ENCODE peak calls at places on chromosomes 16 and 17, in five cellular contexts. P is tibial nerve, C is stomach, R is K562, H is A549. N is an unnamed sample.

GRCh38 chr17:70070297-70071027 is 4.6 kb upstream of the KCNJ16 start:
- DNase-seq in H (no peak), R (no peak), P (no peak), C (no peak), N (no peak)

GRCh38 chr17:12522336-12522735 is 143.4 kb upstream of the MYOCD start:
- DNase-seq in C (no peak), R (no peak), H (peak), P (no peak), N (no peak)

GRCh38 chr16:3492356-3492755 is 2.9 kb downstream of the C16orf90 start:
- DNase-seq in C (no peak), P (no peak), H (no peak), R (no peak), N (peak)

GRCh38 chr17:79294459-79295071 is 219.9 kb downstream of the ENGASE start:
- DNase-seq in H (peak), P (peak), C (peak), R (peak), N (no peak)

GRCh38 chr16:88325976-88326375 is 56.8 kb upstream of the ZNF469 start:
- DNase-seq in C (no peak), P (no peak), R (no peak), H (no peak), N (no peak)

GRCh38 chr16:3057181-3058166 is 8.0 kb upstream of the IL32 start:
- DNase-seq in C (no peak), H (no peak), P (no peak), R (no peak), N (no peak)

GRCh38 chr17:36027776-36028175 is 10.0 kb upstream of the CCL23 start:
- DNase-seq in C (no peak), H (no peak), P (no peak), R (no peak), N (no peak)

GRCh38 chr16:51404386-51404785 is 253.3 kb upstream of the SALL1 start:
- DNase-seq in H (no peak), R (no peak), P (no peak), C (no peak), N (no peak)

GRCh38 chr16:20938426-20938825 is 37.9 kb downstream of the LYRM1 start:
- DNase-seq in C (no peak), P (no peak), R (no peak), H (no peak), N (no peak)

GRCh38 chr17:45123930-45124796 is 8.2 kb downstream of the PLCD3 start:
- DNase-seq in C (peak), P (no peak), H (peak), R (peak), N (no peak)

GRCh38 chr16:81071816-81072215 is 5.2 kb downstream of the C16orf46 start:
- DNase-seq in P (no peak), R (peak), H (peak), C (no peak), N (no peak)

GRCh38 chr17:81422776-81423697 is 27.8 kb downstream of the BAHCC1 start:
- DNase-seq in C (peak), P (peak), R (no peak), H (peak), N (peak)

GRCh38 chr17:3827124-3827773 is 18.8 kb downstream of the NCBP3 start:
- DNase-seq in C (peak), P (peak), H (peak), R (peak), N (no peak)

GRCh38 chr16:60142991-60143705 is 1409.0 kb upstream of the GOT2 start:
- DNase-seq in R (no peak), C (no peak), P (no peak), H (no peak), N (no peak)

GRCh38 chr17:75288784-75289121 is 480 bp downstream of the SLC25A19 start:
- DNase-seq in C (peak), P (no peak), H (no peak), R (peak), N (no peak)

GRCh38 chr17:59893617-59894100 is 738 bp downstream of the RPS6KB1 start:
- DNase-seq in P (no peak), C (no peak), H (peak), R (peak), N (no peak)

GRCh38 chr16:24488045-24488444 is 51.3 kb upstream of the RBBP6 start:
- DNase-seq in R (no peak), C (no peak), H (no peak), P (no peak), N (no peak)

GRCh38 chr16:54694651-54695050 is 236.0 kb upstream of the IRX5 start:
- DNase-seq in R (no peak), C (no peak), H (no peak), P (no peak), N (no peak)

GRCh38 chr16:60655514-60656153 is 1380.6 kb downstream of the CDH8 start:
- DNase-seq in P (no peak), H (no peak), R (no peak), C (no peak), N (no peak)

GRCh38 chr17:63479495-63480184 is 2.8 kb downstream of the ACE start:
- DNase-seq in R (no peak), H (no peak), P (no peak), C (no peak), N (peak)

GRCh38 chr17:61240851-61241468 is 158.7 kb upstream of the TBX2 start:
- DNase-seq in H (no peak), R (no peak), P (no peak), C (no peak), N (no peak)

GRCh38 chr17:49762148-49762941 is 1.6 kb downstream of the FAM117A start:
- DNase-seq in P (no peak), R (no peak), C (no peak), H (no peak), N (no peak)

GRCh38 chr17:49766918-49767530 is 3.1 kb upstream of the FAM117A start:
- DNase-seq in P (no peak), R (no peak), C (no peak), H (no peak), N (no peak)

GRCh38 chr17:49764559-49765180 is 739 bp upstream of the FAM117A start:
- DNase-seq in C (no peak), H (no peak), R (no peak), P (no peak), N (no peak)

GRCh38 chr17:49760909-49761558 is 2.9 kb downstream of the FAM117A start:
- DNase-seq in C (no peak), R (peak), H (no peak), P (no peak), N (no peak)

GRCh38 chr17:49763735-49764558 is at the start of gene FAM117A:
- DNase-seq in C (peak), R (peak), H (peak), P (peak), N (peak)
- TF ChIP-seq POLR2A in C (no peak), R (peak), H (peak), P (peak), N (no peak)

GRCh38 chr16:89892055-89892630 is 18.8 kb downstream of the TCF25 start:
- DNase-seq in C (no peak), P (no peak), H (no peak), R (no peak), N (no peak)
- TF ChIP-seq CTCF in C (no peak), P (no peak), H (no peak), R (no peak), N (no peak)

DNA sequence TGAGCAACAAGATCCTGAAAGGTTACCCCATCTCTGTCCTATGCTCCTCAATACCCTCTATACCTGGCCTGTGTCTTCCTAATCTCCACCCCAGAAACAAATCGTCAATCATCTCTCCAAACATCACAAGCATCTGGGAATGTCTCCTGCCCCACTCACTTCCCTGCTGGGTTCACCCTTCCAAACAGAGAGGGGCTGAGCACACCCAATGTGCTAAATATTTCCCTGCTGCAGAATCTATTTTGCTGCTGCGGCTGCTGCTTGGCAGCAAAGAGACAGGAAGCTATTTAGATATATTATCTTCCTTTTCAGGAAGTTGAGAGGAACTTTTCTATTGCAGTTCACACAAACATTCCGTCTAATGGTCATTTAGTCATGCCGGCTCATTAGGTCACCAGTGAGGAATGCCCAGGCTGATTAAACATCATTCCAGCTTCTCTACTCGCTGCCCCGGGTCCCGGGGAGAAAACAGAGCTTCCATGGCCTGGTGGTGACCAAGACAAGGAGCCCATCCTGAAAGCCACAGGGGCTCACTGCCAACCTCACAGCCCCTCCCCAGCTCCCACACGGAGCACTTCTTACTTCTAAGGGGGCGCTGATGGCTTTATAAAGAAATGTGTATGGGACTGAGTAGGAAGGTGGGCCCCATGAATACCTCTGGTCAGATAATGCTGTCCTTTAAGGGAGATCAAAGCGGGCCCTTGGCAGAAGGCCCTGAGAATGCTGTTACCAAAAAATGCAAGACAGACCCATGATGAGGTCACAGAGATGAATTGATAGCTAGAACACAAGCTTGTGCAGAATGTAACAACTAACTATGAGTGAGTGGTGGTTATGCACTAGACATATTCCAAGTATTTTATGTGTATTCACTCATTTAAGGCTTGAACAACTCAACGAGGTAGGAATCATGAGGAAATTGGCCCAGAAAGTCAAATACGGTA is 218.3 kb downstream of the SOX9 start:
- DNase-seq in R (no peak), C (no peak), P (no peak), H (peak), N (no peak)
- TF ChIP-seq EP300 in R (no peak), C (no peak), P (no peak), H (peak), N (no peak)

GRCh38 chr17:72422204-72422504 is 301.3 kb downstream of the SOX9 start:
- DNase-seq in C (no peak), P (no peak), R (no peak), H (no peak), N (no peak)

GRCh38 chr17:72422505-72423285 is 301.9 kb downstream of the SOX9 start:
- DNase-seq in R (no peak), P (no peak), H (peak), C (peak), N (no peak)

GRCh38 chr17:72423718-72424117 is 302.9 kb downstream of the SOX9 start:
- DNase-seq in P (no peak), C (no peak), H (no peak), R (no peak), N (no peak)

GRCh38 chr17:72424505-72425117 is 303.8 kb downstream of the SOX9 start:
- DNase-seq in R (no peak), P (no peak), C (no peak), H (no peak), N (no peak)

DNA sequence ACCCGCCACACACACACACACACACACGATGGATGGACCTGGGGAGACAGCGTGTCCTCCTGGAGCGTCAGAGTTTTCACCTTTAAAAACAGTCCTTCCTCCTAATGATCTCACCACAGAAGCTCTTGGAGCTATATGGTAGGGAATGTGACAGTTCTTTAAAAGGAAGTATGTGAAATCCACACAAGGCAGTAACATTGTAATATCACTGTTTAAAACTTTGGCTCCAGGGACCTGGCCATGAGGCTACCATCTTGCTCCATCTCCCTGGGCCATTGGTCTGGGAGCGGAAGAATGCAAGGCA is 302.4 kb downstream of the SOX9 start:
- DNase-seq in C (no peak), P (no peak), R (no peak), H (no peak), N (no peak)
- TF ChIP-seq POLR2A in C (no peak), P (no peak), R (no peak), H (no peak), N (no peak)

GRCh38 chr16:49120631-49121030 is 161.0 kb downstream of the CBLN1 start:
- DNase-seq in P (no peak), C (no peak), H (no peak), R (no peak), N (no peak)
- TF ChIP-seq CTCF in P (no peak), C (no peak), H (no peak), R (no peak), N (no peak)

GRCh38 chr17:1227917-1228751 is 42.1 kb upstream of the BHLHA9 start:
- DNase-seq in H (no peak), R (no peak), C (no peak), P (peak), N (peak)
- TF ChIP-seq EP300 in H (no peak), R (no peak), C (no peak), P (no peak), N (no peak)

DNA sequence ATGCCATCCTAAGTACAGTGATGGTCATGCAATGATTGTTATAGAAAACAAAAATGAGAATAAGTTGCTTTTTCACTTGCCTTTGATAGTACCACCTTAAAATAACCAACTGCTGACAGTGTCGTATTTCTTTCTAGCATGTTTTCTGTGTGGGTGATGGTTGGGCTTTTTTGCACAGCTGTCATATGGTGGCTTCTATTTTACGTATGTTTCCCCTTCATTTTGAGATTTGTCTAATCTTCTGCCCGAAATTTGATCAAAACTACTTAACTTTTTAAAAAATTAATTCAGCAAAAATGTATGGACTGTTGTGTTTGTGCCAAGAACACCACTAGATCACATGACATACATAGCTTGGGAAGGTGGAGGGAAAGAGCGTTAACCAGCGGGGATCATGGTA is 90.7 kb downstream of the CLEC16A start:
- DNase-seq in P (no peak), R (no peak), C (no peak), H (no peak), N (no peak)
- TF ChIP-seq POLR2A in P (no peak), R (no peak), C (no peak), H (no peak), N (no peak)

GRCh38 chr17:40864661-40865380 is 2.2 kb downstream of the KRT12 start:
- DNase-seq in R (no peak), C (no peak), H (no peak), P (no peak), N (no peak)

GRCh38 chr17:40866838-40867237 is at the start of gene KRT12:
- DNase-seq in H (no peak), C (no peak), R (no peak), P (no peak), N (no peak)

GRCh38 chr17:40859536-40859935 is 7.5 kb downstream of the KRT12 start:
- DNase-seq in P (no peak), H (peak), R (no peak), C (no peak), N (no peak)

GRCh38 chr17:40857535-40857934 is 9.5 kb downstream of the KRT12 start:
- DNase-seq in R (no peak), P (peak), C (no peak), H (no peak), N (no peak)

GRCh38 chr17:40862985-40863733 is 3.9 kb downstream of the KRT12 start:
- DNase-seq in H (no peak), C (no peak), R (no peak), P (no peak), N (no peak)
- TF ChIP-seq CTCF in H (no peak), C (no peak), R (peak), P (no peak), N (no peak)

DNA sequence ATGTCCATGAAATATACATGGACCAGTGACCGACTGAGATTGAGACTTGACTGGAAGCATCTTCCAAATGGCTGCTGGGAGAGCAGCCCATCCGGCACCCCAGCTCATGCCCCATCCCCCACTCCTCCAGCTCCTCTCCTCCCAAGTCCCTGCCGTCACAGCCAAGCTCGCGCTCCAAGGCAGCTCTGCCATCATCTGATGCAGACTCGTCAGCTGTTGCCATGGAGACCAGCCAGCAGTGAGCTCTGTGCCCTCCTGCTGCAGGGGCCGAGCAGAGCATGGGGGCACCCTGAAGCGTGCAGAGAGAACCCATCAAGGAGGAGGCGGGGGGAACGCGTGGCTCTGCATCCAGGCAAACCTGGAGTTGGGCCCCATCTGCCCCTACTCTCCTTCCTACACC is 74.5 kb upstream of the TNRC6C start:
- DNase-seq in H (no peak), P (no peak), R (no peak), C (no peak), N (no peak)
- TF ChIP-seq EP300 in H (no peak), P (no peak), R (no peak), C (no peak), N (no peak)

N was measured in suprapubic skin.